ENCODE peak calls at places on chromosome 22, in nine cellular contexts. H, F, S, P, E, N, B, J and X are unnamed samples.
A peak's percentile ranks its signal among the peaks of the same experiment; 100 is the strongest.

GRCh38 chr22:21942939-21943338 is 9.7 kb downstream of the PPM1F start:
- DNase-seq in H (no peak), F (no peak), S (no peak), P (no peak), E (no peak), N (no peak), B (no peak), J (no peak), X (no peak)

GRCh38 chr22:49727191-49727880 is 100.3 kb downstream of the BRD1 start:
- DNase-seq in H (no peak), F (no peak), S (no peak), P (no peak), E (no peak), N (no peak), B (no peak), J (no peak), X (no peak)

GRCh38 chr22:36369004-36369921 is 18.5 kb downstream of the MYH9 start:
- DNase-seq in H (no peak), F (peak; percentile 41), S (no peak), P (peak; percentile 14), E (no peak), N (no peak), B (no peak), J (no peak), X (no peak)

GRCh38 chr22:41442240-41442792 is 4.3 kb downstream of the TOB2 start:
- DNase-seq in H (no peak), F (no peak), S (no peak), P (no peak), E (no peak), N (no peak), B (no peak), J (no peak), X (no peak)

GRCh38 chr22:27130949-27131745 is 473.8 kb downstream of the MIAT start:
- DNase-seq in H (no peak), F (no peak), S (no peak), P (no peak), E (no peak), N (no peak), B (peak; percentile 69), J (no peak), X (no peak)

GRCh38 chr22:43923631-43924548 is at the start of gene PNPLA3:
- DNase-seq in H (peak; percentile 90), F (peak; percentile 96), S (peak; percentile 53), P (peak; percentile 37), E (peak; percentile 86), N (peak; percentile 80), B (peak; percentile 45), J (peak; percentile 68), X (peak; percentile 76)

GRCh38 chr22:19121631-19122142 is 525 bp downstream of the DGCR2 start:
- DNase-seq in H (peak; percentile 52), F (peak; percentile 59), S (no peak), P (peak; percentile 61), E (no peak), N (peak; percentile 54), B (peak; percentile 33), J (peak; percentile 32), X (no peak)

GRCh38 chr22:21816787-21817496 is 50.5 kb downstream of the MAPK1 start:
- DNase-seq in H (peak; percentile 74), F (peak; percentile 71), S (peak; percentile 88), P (no peak), E (no peak), N (peak; percentile 90), B (peak; percentile 77), J (no peak), X (peak; percentile 84)

GRCh38 chr22:47045691-47046410 is 283.4 kb downstream of the TBC1D22A start:
- DNase-seq in H (no peak), F (no peak), S (no peak), P (no peak), E (no peak), N (no peak), B (no peak), J (no peak), X (no peak)

GRCh38 chr22:44648821-44649566 is 53.0 kb upstream of the PRR5 start:
- DNase-seq in H (no peak), F (no peak), S (peak; percentile 99), P (no peak), E (no peak), N (peak; percentile 12), B (no peak), J (no peak), X (peak; percentile 74)

GRCh38 chr22:20009582-20010306 is 6.9 kb downstream of the ARVCF start:
- DNase-seq in H (no peak), F (no peak), S (no peak), P (no peak), E (no peak), N (no peak), B (no peak), J (no peak), X (no peak)

GRCh38 chr22:30079952-30080533 is at the start of gene HORMAD2:
- DNase-seq in H (no peak), F (peak; percentile 95), S (no peak), P (no peak), E (peak; percentile 87), N (no peak), B (no peak), J (no peak), X (peak; percentile 14)

GRCh38 chr22:45316796-45317526 is 7.2 kb downstream of the FAM118A start:
- DNase-seq in H (no peak), F (no peak), S (no peak), P (no peak), E (no peak), N (no peak), B (no peak), J (no peak), X (no peak)

GRCh38 chr22:22802346-22802970 is 85.2 kb upstream of the IGLL5 start:
- DNase-seq in H (no peak), F (peak; percentile 26), S (no peak), P (no peak), E (no peak), N (no peak), B (no peak), J (no peak), X (no peak)

GRCh38 chr22:49324527-49325491 is 502.9 kb downstream of the BRD1 start:
- DNase-seq in H (no peak), F (no peak), S (no peak), P (no peak), E (no peak), N (no peak), B (no peak), J (no peak), X (no peak)